ENCODE peak calls at places on chromosomes 12 and 14, in four cellular contexts. B is CD8-positive, alpha-beta memory T cell; P is pancreas; W is heart right ventricle. S is an unnamed sample. For H3K27me3 and H3K4me1, the result is how much of the 10 kb centered on the place peaks cover.

GRCh38 chr12:40446385-40446784 is 221.6 kb downstream of the LRRK2 start:
- DNase-seq in B (no peak), W (no peak), P (no peak), S (no peak)

GRCh38 chr12:10779103-10779502 is 23.3 kb downstream of the TAS2R7 start:
- DNase-seq in P (no peak), W (no peak), B (no peak), S (no peak)

GRCh38 chr14:65639216-65639615 is 226.7 kb downstream of the FUT8 start:
- DNase-seq in W (no peak), P (no peak), B (no peak), S (no peak)

GRCh38 chr12:71973687-71974086 is 35.0 kb downstream of the TPH2 start:
- DNase-seq in P (no peak), B (no peak), W (no peak), S (no peak)

GRCh38 chr12:54407183-54407905 is 11.7 kb downstream of the ITGA5 start:
- DNase-seq in W (no peak), P (no peak), B (no peak), S (no peak)

GRCh38 chr14:78119440-78119839 is 50.7 kb upstream of the NRXN3 start:
- DNase-seq in W (no peak), P (no peak), B (no peak), S (no peak)

GRCh38 chr12:92466391-92467305 is 236.1 kb upstream of the PLEKHG7 start:
- DNase-seq in P (no peak), B (no peak), W (no peak), S (no peak)

GRCh38 chr14:105385698-105386365 is 12.5 kb upstream of the TEX22 start:
- DNase-seq in P (peak), B (no peak), W (peak), S (no peak)

GRCh38 chr14:104107611-104108569 is 22.4 kb downstream of the ASPG start:
- DNase-seq in P (peak), B (no peak), W (no peak), S (no peak)

DNA sequence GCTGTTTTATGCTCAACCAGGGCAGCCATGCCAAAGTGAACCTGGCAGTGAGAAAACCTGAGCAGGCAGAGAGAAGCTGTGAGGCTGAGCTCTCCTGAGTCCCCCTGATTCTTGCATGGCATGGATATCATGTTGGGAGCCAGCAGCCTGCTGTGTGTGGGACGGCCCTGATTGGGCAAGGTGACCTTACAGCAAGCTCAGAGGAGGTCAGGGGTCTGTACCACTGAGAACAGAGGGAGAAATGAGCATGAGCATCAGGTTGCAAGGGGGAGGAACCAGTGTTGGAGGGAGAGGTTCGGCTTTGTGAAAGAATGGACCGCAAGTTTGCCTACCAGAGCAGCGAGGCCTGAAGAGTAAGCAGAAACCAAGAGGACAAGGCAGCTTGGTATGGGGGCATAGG is 59.2 kb upstream of the PTGR2 start:
- DNase-seq in P (no peak), W (no peak), B (no peak), S (no peak)
- H3K27me3 ChIP-seq in P (under half), W (under half), B (under half), S (under half)

GRCh38 chr12:6207254-6207942 is 7.2 kb downstream of the CD9 start:
- DNase-seq in B (no peak), W (no peak), P (no peak), S (no peak)
- H3K27ac ChIP-seq in B (no peak), W (peak), P (no peak), S (no peak)

GRCh38 chr14:61640158-61640833 is 55.0 kb upstream of the HIF1A start:
- DNase-seq in W (no peak), P (no peak), B (no peak), S (no peak)
- H3K4me1 ChIP-seq in W (under half), P (under half), B (under half), S (under half)

GRCh38 chr12:53327435-53328042 is 6.1 kb upstream of the AAAS start:
- DNase-seq in B (no peak), P (no peak), W (no peak), S (no peak)
- H3K27me3 ChIP-seq in B (under half), P (under half), W (half or more), S (under half)

DNA sequence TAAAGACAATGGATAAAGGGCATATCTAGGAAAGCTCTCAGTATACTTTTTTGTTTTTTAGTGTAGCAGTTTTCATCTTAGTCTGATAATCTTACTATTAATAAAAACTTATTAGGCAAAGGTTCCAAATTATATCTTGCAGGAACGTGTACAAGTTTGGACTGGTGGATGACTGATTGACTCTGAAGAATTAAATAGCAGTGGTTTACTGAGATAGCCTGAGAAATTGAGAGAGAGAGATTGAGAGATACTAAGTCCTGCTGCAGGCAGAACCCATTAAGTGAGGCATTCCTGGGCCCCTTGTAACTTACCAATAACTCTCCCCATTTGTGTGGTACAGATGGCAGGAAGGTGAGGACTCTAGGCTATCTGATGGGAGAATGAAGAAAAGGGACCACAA is 80.2 kb upstream of the SLC38A2 start:
- DNase-seq in P (no peak), B (no peak), W (no peak), S (no peak)
- H3K27ac ChIP-seq in P (no peak), B (no peak), W (no peak), S (no peak)

GRCh38 chr12:124774462-124775167 is 89.0 kb downstream of the SCARB1 start:
- DNase-seq in W (no peak), P (no peak), B (peak), S (peak)

GRCh38 chr12:124771462-124772361 is 92.0 kb downstream of the SCARB1 start:
- DNase-seq in W (peak), P (peak), B (peak), S (peak)

GRCh38 chr12:124774054-124774461 is 89.6 kb downstream of the SCARB1 start:
- DNase-seq in B (no peak), P (no peak), W (no peak), S (no peak)

GRCh38 chr12:124770725-124771124 is 92.9 kb downstream of the SCARB1 start:
- DNase-seq in B (no peak), P (no peak), W (no peak), S (no peak)

GRCh38 chr12:124772467-124773170 is 91.0 kb downstream of the SCARB1 start:
- DNase-seq in W (no peak), P (no peak), B (no peak), S (no peak)
- H3K4me1 ChIP-seq in W (under half), P (under half), B (under half), S (half or more)

GRCh38 chr14:99157246-99157645 is 114.8 kb downstream of the BCL11B start:
- DNase-seq in W (no peak), P (no peak), B (no peak), S (peak)

GRCh38 chr14:99156814-99157213 is 115.2 kb downstream of the BCL11B start:
- DNase-seq in B (no peak), W (no peak), P (no peak), S (no peak)

GRCh38 chr14:99158150-99158549 is 113.8 kb downstream of the BCL11B start:
- DNase-seq in W (no peak), P (no peak), B (no peak), S (no peak)

GRCh38 chr14:99158646-99159165 is 113.3 kb downstream of the BCL11B start:
- DNase-seq in W (no peak), B (no peak), P (no peak), S (no peak)

GRCh38 chr14:99157676-99158075 is 114.3 kb downstream of the BCL11B start:
- DNase-seq in P (no peak), W (no peak), B (no peak), S (peak)
- H3K27me3 ChIP-seq in P (under half), W (under half), B (under half), S (under half)

GRCh38 chr12:29148958-29149690 is at the start of gene FAR2:
- DNase-seq in W (peak), P (peak), B (peak), S (peak)
- H3K27ac ChIP-seq in W (peak), P (no peak), B (peak), S (peak)

GRCh38 chr14:64513271-64513670 is 8.7 kb downstream of the ZBTB1 start:
- DNase-seq in P (no peak), B (no peak), W (no peak), S (no peak)
- H3K4me1 ChIP-seq in P (under half), B (half or more), W (under half), S (under half)

S was measured in SJSA1.